ENCODE peak calls at places on chromosomes 11 and 22, in eight cellular contexts. One of them, this sample, is unnamed.

GRCh38 chr11:73228268-73229134 is 10.4 kb downstream of the P2RY2 start:
- DNase-seq in memory B cell: no peak
- DNase-seq in left cardiac atrium: no peak
- DNase-seq in G401: no peak
- DNase-seq in A172: no peak
- DNase-seq in fibroblast of mammary gland: no peak
- DNase-seq in ELR: no peak
- DNase-seq in OCI-LY7: no peak
- DNase-seq in this sample: peak; percentile 8

GRCh38 chr11:61120865-61121831 is 18.9 kb downstream of the CD5 start:
- DNase-seq in memory B cell: no peak
- DNase-seq in left cardiac atrium: peak; percentile 81
- DNase-seq in G401: peak; percentile 14
- DNase-seq in A172: peak; percentile 56
- DNase-seq in fibroblast of mammary gland: peak; percentile 12
- DNase-seq in ELR: no peak
- DNase-seq in OCI-LY7: no peak
- DNase-seq in this sample: no peak

GRCh38 chr22:43824724-43825485 is 12.8 kb upstream of the EFCAB6 start:
- DNase-seq in memory B cell: no peak
- DNase-seq in left cardiac atrium: no peak
- DNase-seq in G401: no peak
- DNase-seq in A172: no peak
- DNase-seq in fibroblast of mammary gland: no peak
- DNase-seq in ELR: no peak
- DNase-seq in OCI-LY7: no peak
- DNase-seq in this sample: no peak

GRCh38 chr11:116742104-116742503 is 30.7 kb downstream of the BUD13 start:
- DNase-seq in memory B cell: no peak
- DNase-seq in left cardiac atrium: no peak
- DNase-seq in G401: no peak
- DNase-seq in A172: no peak
- DNase-seq in fibroblast of mammary gland: peak; percentile 28
- DNase-seq in ELR: no peak
- DNase-seq in OCI-LY7: no peak
- DNase-seq in this sample: no peak

GRCh38 chr22:20604092-20604747 is 96.8 kb downstream of the MED15 start:
- DNase-seq in memory B cell: no peak
- DNase-seq in left cardiac atrium: no peak
- DNase-seq in G401: no peak
- DNase-seq in A172: no peak
- DNase-seq in fibroblast of mammary gland: no peak
- DNase-seq in ELR: no peak
- DNase-seq in OCI-LY7: no peak
- DNase-seq in this sample: no peak

GRCh38 chr11:128342511-128343133 is 244.7 kb downstream of the ETS1 start:
- DNase-seq in memory B cell: no peak
- DNase-seq in left cardiac atrium: peak; percentile 64
- DNase-seq in G401: no peak
- DNase-seq in A172: peak; percentile 56
- DNase-seq in fibroblast of mammary gland: peak; percentile 41
- DNase-seq in ELR: peak; percentile 29
- DNase-seq in OCI-LY7: peak; percentile 42
- DNase-seq in this sample: no peak

GRCh38 chr11:58465690-58466089 is 23.7 kb upstream of the OR5B12 start:
- DNase-seq in memory B cell: no peak
- DNase-seq in left cardiac atrium: no peak
- DNase-seq in G401: no peak
- DNase-seq in A172: no peak
- DNase-seq in fibroblast of mammary gland: no peak
- DNase-seq in ELR: peak; percentile 0
- DNase-seq in OCI-LY7: no peak
- DNase-seq in this sample: no peak

GRCh38 chr11:100560606-100561005 is 126.5 kb upstream of the ARHGAP42 start:
- DNase-seq in memory B cell: no peak
- DNase-seq in left cardiac atrium: no peak
- DNase-seq in G401: no peak
- DNase-seq in A172: no peak
- DNase-seq in fibroblast of mammary gland: no peak
- DNase-seq in ELR: no peak
- DNase-seq in OCI-LY7: no peak
- DNase-seq in this sample: no peak

GRCh38 chr22:24444729-24445466 is 17.5 kb downstream of the ADORA2A start:
- DNase-seq in memory B cell: no peak
- DNase-seq in left cardiac atrium: no peak
- DNase-seq in G401: no peak
- DNase-seq in A172: no peak
- DNase-seq in fibroblast of mammary gland: no peak
- DNase-seq in ELR: no peak
- DNase-seq in OCI-LY7: no peak
- DNase-seq in this sample: no peak

GRCh38 chr22:30221121-30221992 is 25.2 kb downstream of the LIF start:
- DNase-seq in memory B cell: no peak
- DNase-seq in left cardiac atrium: no peak
- DNase-seq in G401: no peak
- DNase-seq in A172: no peak
- DNase-seq in fibroblast of mammary gland: no peak
- DNase-seq in ELR: no peak
- DNase-seq in OCI-LY7: peak; percentile 61
- DNase-seq in this sample: no peak

GRCh38 chr11:123483058-123483457 is 53.0 kb downstream of the GRAMD1B start:
- DNase-seq in memory B cell: no peak
- DNase-seq in left cardiac atrium: no peak
- DNase-seq in G401: no peak
- DNase-seq in A172: peak; percentile 64
- DNase-seq in fibroblast of mammary gland: peak; percentile 37
- DNase-seq in ELR: peak; percentile 85
- DNase-seq in OCI-LY7: no peak
- DNase-seq in this sample: no peak

GRCh38 chr11:67082071-67082791 is 25.6 kb downstream of the RHOD start:
- DNase-seq in memory B cell: no peak
- DNase-seq in left cardiac atrium: no peak
- DNase-seq in G401: no peak
- DNase-seq in A172: no peak
- DNase-seq in fibroblast of mammary gland: peak; percentile 12
- DNase-seq in ELR: peak; percentile 23
- DNase-seq in OCI-LY7: no peak
- DNase-seq in this sample: no peak

GRCh38 chr11:48193876-48194275 is 22.7 kb upstream of the OR4B1 start:
- DNase-seq in memory B cell: no peak
- DNase-seq in left cardiac atrium: no peak
- DNase-seq in G401: no peak
- DNase-seq in A172: peak; percentile 19
- DNase-seq in fibroblast of mammary gland: peak; percentile 51
- DNase-seq in ELR: peak; percentile 84
- DNase-seq in OCI-LY7: no peak
- DNase-seq in this sample: no peak

GRCh38 chr11:125959931-125960330 is 14.1 kb downstream of the VSIG10L2 start:
- DNase-seq in memory B cell: no peak
- DNase-seq in left cardiac atrium: no peak
- DNase-seq in G401: no peak
- DNase-seq in A172: no peak
- DNase-seq in fibroblast of mammary gland: no peak
- DNase-seq in ELR: no peak
- DNase-seq in OCI-LY7: no peak
- DNase-seq in this sample: no peak

GRCh38 chr22:17472886-17473285 is 90.4 kb upstream of the SLC25A18 start:
- DNase-seq in memory B cell: no peak
- DNase-seq in left cardiac atrium: no peak
- DNase-seq in G401: no peak
- DNase-seq in A172: no peak
- DNase-seq in fibroblast of mammary gland: no peak
- DNase-seq in ELR: no peak
- DNase-seq in OCI-LY7: no peak
- DNase-seq in this sample: peak; percentile 25

GRCh38 chr11:81497202-81497804 is 1236.4 kb downstream of the FAM181B start:
- DNase-seq in memory B cell: no peak
- DNase-seq in left cardiac atrium: no peak
- DNase-seq in G401: peak; percentile 15
- DNase-seq in A172: peak; percentile 75
- DNase-seq in fibroblast of mammary gland: peak; percentile 40
- DNase-seq in ELR: peak; percentile 38
- DNase-seq in OCI-LY7: peak; percentile 40
- DNase-seq in this sample: no peak

GRCh38 chr11:105229257-105229656 is 89.7 kb upstream of the CARD18 start:
- DNase-seq in memory B cell: no peak
- DNase-seq in left cardiac atrium: no peak
- DNase-seq in G401: no peak
- DNase-seq in A172: no peak
- DNase-seq in fibroblast of mammary gland: peak; percentile 84
- DNase-seq in ELR: no peak
- DNase-seq in OCI-LY7: no peak
- DNase-seq in this sample: no peak

GRCh38 chr11:114163231-114163631 is 103.7 kb downstream of the ZBTB16 start:
- DNase-seq in memory B cell: no peak
- DNase-seq in left cardiac atrium: no peak
- DNase-seq in G401: peak; percentile 84
- DNase-seq in A172: no peak
- DNase-seq in fibroblast of mammary gland: peak; percentile 95
- DNase-seq in ELR: peak; percentile 7
- DNase-seq in OCI-LY7: no peak
- DNase-seq in this sample: no peak

GRCh38 chr11:9613830-9614762 is 40.6 kb downstream of the WEE1 start:
- DNase-seq in memory B cell: peak; percentile 94
- DNase-seq in left cardiac atrium: peak; percentile 90
- DNase-seq in G401: peak; percentile 76
- DNase-seq in A172: peak; percentile 84
- DNase-seq in fibroblast of mammary gland: peak; percentile 64
- DNase-seq in ELR: peak; percentile 84
- DNase-seq in OCI-LY7: peak; percentile 96
- DNase-seq in this sample: peak; percentile 81

GRCh38 chr22:45014658-45015057 is 4.9 kb upstream of the PHF21B start:
- DNase-seq in memory B cell: no peak
- DNase-seq in left cardiac atrium: no peak
- DNase-seq in G401: no peak
- DNase-seq in A172: no peak
- DNase-seq in fibroblast of mammary gland: no peak
- DNase-seq in ELR: no peak
- DNase-seq in OCI-LY7: no peak
- DNase-seq in this sample: no peak

GRCh38 chr11:32219320-32219719 is 128.4 kb downstream of the RCN1 start:
- DNase-seq in memory B cell: no peak
- DNase-seq in left cardiac atrium: no peak
- DNase-seq in G401: no peak
- DNase-seq in A172: no peak
- DNase-seq in fibroblast of mammary gland: no peak
- DNase-seq in ELR: no peak
- DNase-seq in OCI-LY7: no peak
- DNase-seq in this sample: no peak

GRCh38 chr11:117175104-117175503 is 3.4 kb upstream of the SIDT2 start:
- DNase-seq in memory B cell: no peak
- DNase-seq in left cardiac atrium: no peak
- DNase-seq in G401: no peak
- DNase-seq in A172: no peak
- DNase-seq in fibroblast of mammary gland: no peak
- DNase-seq in ELR: no peak
- DNase-seq in OCI-LY7: no peak
- DNase-seq in this sample: no peak

GRCh38 chr11:61919841-61920631 is 2.7 kb upstream of the RAB3IL1 start:
- DNase-seq in memory B cell: no peak
- DNase-seq in left cardiac atrium: no peak
- DNase-seq in G401: no peak
- DNase-seq in A172: no peak
- DNase-seq in fibroblast of mammary gland: no peak
- DNase-seq in ELR: no peak
- DNase-seq in OCI-LY7: no peak
- DNase-seq in this sample: peak; percentile 13

GRCh38 chr22:24969588-24970301 is 17.2 kb downstream of the KIAA1671 start:
- DNase-seq in memory B cell: no peak
- DNase-seq in left cardiac atrium: peak; percentile 76
- DNase-seq in G401: no peak
- DNase-seq in A172: peak; percentile 80
- DNase-seq in fibroblast of mammary gland: no peak
- DNase-seq in ELR: peak; percentile 42
- DNase-seq in OCI-LY7: no peak
- DNase-seq in this sample: no peak

GRCh38 chr11:122663764-122664163 is 8.2 kb downstream of the UBASH3B start:
- DNase-seq in memory B cell: no peak
- DNase-seq in left cardiac atrium: no peak
- DNase-seq in G401: peak; percentile 39
- DNase-seq in A172: peak; percentile 16
- DNase-seq in fibroblast of mammary gland: peak; percentile 40
- DNase-seq in ELR: no peak
- DNase-seq in OCI-LY7: no peak
- DNase-seq in this sample: no peak

GRCh38 chr11:2847511-2847910 is 38.1 kb downstream of the CDKN1C start:
- DNase-seq in memory B cell: no peak
- DNase-seq in left cardiac atrium: no peak
- DNase-seq in G401: no peak
- DNase-seq in A172: no peak
- DNase-seq in fibroblast of mammary gland: no peak
- DNase-seq in ELR: no peak
- DNase-seq in OCI-LY7: no peak
- DNase-seq in this sample: no peak

GRCh38 chr11:95065336-95065735 is 1.4 kb upstream of the SRSF8 start:
- DNase-seq in memory B cell: no peak
- DNase-seq in left cardiac atrium: no peak
- DNase-seq in G401: no peak
- DNase-seq in A172: no peak
- DNase-seq in fibroblast of mammary gland: no peak
- DNase-seq in ELR: no peak
- DNase-seq in OCI-LY7: no peak
- DNase-seq in this sample: no peak